ENCODE peak calls at places on chromosome 4, in nine cellular contexts. O, U, M, F, T, J, L, Q and W are unnamed samples.

GRCh38 chr4:185774815-185775684 is 36.9 kb downstream of the SORBS2 start:
- DNase-seq in O (no peak), M (no peak), U (peak; percentile 34), Q (no peak), L (peak; percentile 82), F (no peak), T (no peak), J (peak; percentile 89), W (no peak)

GRCh38 chr4:144594471-144594986 is 51.4 kb upstream of the HHIP start:
- DNase-seq in J (no peak), T (no peak), F (no peak), M (no peak), L (no peak), O (no peak), U (no peak), Q (no peak), W (no peak)

GRCh38 chr4:125042031-125042430 is 272.7 kb upstream of the FAT4 start:
- DNase-seq in Q (no peak), O (no peak), T (no peak), M (no peak), J (peak; percentile 89), U (no peak), L (no peak), F (no peak), W (no peak)

GRCh38 chr4:84750260-84750955 is 167.5 kb downstream of the CDS1 start:
- DNase-seq in L (peak; percentile 67), M (peak; percentile 53), Q (no peak), J (peak; percentile 19), O (peak; percentile 11), T (no peak), U (peak; percentile 72), F (no peak), W (no peak)

GRCh38 chr4:15428611-15429010 is 778 bp downstream of the C1QTNF7 start:
- DNase-seq in F (no peak), L (no peak), T (no peak), U (no peak), J (no peak), Q (peak; percentile 10), M (no peak), O (no peak), W (no peak)

GRCh38 chr4:18007625-18008024 is 13.9 kb downstream of the LCORL start:
- DNase-seq in M (peak; percentile 14), L (no peak), U (no peak), T (no peak), Q (no peak), F (no peak), O (no peak), J (no peak), W (no peak)

GRCh38 chr4:84681488-84682274 is 98.8 kb downstream of the CDS1 start:
- DNase-seq in T (no peak), M (peak; percentile 7), J (peak; percentile 89), O (no peak), F (no peak), L (peak; percentile 78), U (peak; percentile 32), Q (peak; percentile 37), W (no peak)

GRCh38 chr4:8468746-8469535 is 28.4 kb downstream of the TRMT44 start:
- DNase-seq in F (peak; percentile 55), J (peak; percentile 8), O (peak; percentile 52), U (peak; percentile 84), L (peak; percentile 79), T (no peak), M (peak; percentile 42), Q (peak; percentile 55), W (peak; percentile 54)

GRCh38 chr4:123479944-123480343 is 83.3 kb downstream of the SPRY1 start:
- DNase-seq in F (no peak), T (no peak), J (no peak), L (peak; percentile 12), U (peak; percentile 65), Q (no peak), M (no peak), O (no peak), W (no peak)

GRCh38 chr4:94480362-94480951 is 28.7 kb downstream of the PDLIM5 start:
- DNase-seq in Q (no peak), O (no peak), M (no peak), T (no peak), F (no peak), J (no peak), L (no peak), U (no peak), W (no peak)

GRCh38 chr4:189202869-189203271 is 737.8 kb upstream of the FRG1 start:
- DNase-seq in L (peak; percentile 48), O (no peak), U (peak; percentile 32), J (peak; percentile 8), F (no peak), T (no peak), M (no peak), Q (no peak), W (no peak)

GRCh38 chr4:114417214-114417613 is 181.4 kb upstream of the UGT8 start:
- DNase-seq in M (no peak), F (no peak), J (no peak), T (no peak), L (no peak), Q (no peak), O (no peak), U (peak; percentile 18), W (no peak)

GRCh38 chr4:24752140-24752539 is 43.2 kb upstream of the SOD3 start:
- DNase-seq in L (no peak), Q (no peak), J (no peak), O (no peak), F (no peak), T (no peak), U (no peak), M (no peak), W (no peak)

DNA sequence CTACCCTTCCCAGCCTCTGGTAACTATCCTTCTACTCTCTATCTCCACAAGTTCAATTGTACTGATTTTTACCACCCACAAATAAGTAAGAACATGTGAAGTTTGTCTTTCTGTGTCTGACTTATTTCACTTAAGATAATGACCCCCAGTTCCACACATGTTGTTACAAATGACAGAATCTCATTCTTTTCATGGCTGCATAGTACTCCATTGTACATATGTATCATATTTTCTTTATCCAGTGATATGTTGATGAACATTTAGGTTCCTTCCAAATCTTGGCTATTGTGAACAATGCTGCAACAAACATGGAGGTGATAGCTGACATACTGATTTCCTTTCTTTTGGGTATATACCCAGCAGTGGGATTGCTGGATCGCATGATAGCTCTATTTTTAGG is 27.7 kb downstream of the GSX2 start:
- DNase-seq in T (no peak), Q (no peak), M (no peak), O (no peak), U (no peak), J (no peak), L (no peak), F (no peak), W (no peak)
- H3K4me3 ChIP-seq in T (no peak overlapping the region), Q (no peak overlapping the region), M (no peak overlapping the region), O (no peak overlapping the region), U (no peak overlapping the region), J (no peak overlapping the region), L (no peak overlapping the region), F (no peak overlapping the region), W (no peak overlapping the region)

GRCh38 chr4:2469192-2469984 is 482 bp downstream of the RNF4 start:
- DNase-seq in U (peak; percentile 66), F (peak; percentile 85), O (peak; percentile 18), L (peak; percentile 63), T (no peak), J (no peak), Q (peak; percentile 72), M (peak; percentile 84), W (peak; percentile 34)

GRCh38 chr4:2468464-2469191 is at the start of gene RNF4:
- DNase-seq in F (peak; percentile 97), J (peak; percentile 94), M (peak; percentile 98), Q (peak; percentile 98), T (peak; percentile 99), U (peak; percentile 97), L (peak; percentile 99), O (peak; percentile 92), W (peak; percentile 97)

DNA sequence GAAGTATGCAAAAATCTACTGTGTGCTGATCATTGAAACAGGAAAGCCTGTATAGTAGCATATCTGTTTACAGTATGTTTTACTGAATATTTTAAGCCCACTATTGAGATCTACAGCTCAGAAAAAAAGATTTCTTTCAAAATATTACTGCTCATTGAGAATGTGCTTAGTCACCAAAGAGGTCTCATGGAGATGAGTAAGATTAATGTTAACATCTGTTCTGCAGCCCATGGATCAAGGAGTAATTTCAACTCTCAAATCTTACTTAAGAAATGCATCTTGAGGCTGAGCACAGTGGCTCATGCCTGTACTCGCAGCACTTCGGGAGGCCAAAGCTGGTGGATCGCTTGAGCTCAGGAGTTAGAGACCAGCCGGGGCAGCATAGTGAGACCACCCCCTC is 3.3 kb downstream of the RNF4 start:
- DNase-seq in L (peak; percentile 79), T (no peak), U (no peak), M (no peak), F (no peak), O (no peak), J (peak; percentile 21), Q (no peak), W (no peak)
- H3K36me3 ChIP-seq in L (peaks cover 11% of the 10 kb centered on the region), T (peaks cover 16% of the 10 kb centered on the region), U (peaks cover 5% of the 10 kb centered on the region), M (peaks cover 14% of the 10 kb centered on the region), F (peaks cover 15% of the 10 kb centered on the region), O (peaks cover 62% of the 10 kb centered on the region), J (peaks cover 8% of the 10 kb centered on the region), Q (no peaks in the 10 kb centered on the region), W (no peaks in the 10 kb centered on the region)

DNA sequence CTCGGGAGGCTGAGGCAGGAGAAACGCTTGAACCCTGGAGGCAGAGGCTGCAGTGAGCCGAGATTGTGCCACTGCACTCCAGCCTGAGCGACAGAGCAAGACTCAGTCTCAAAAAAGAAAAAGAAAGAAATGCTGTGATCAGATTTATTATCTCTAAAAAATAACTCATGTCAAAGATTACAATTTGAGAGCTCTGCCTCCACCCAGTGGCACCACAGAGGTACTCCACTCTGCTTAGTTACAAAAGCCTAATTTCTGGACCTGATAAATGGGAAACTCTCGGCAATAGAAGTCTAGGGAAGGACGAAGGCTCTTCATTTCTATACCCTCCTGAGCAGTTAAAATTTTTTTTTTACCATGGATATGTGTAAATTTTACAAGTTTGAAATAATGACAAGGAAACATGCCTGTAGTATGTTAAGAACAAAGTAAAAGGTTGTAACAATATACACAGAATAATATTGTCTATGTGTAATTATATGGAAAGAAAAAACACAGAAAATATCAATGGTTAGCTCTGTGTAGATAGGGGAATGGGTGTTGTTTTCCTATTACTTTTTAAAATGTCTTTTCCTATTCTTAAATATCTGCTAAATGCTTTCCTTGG is 149.8 kb downstream of the STIM2 start:
- DNase-seq in Q (peak; percentile 63), F (peak; percentile 64), L (peak; percentile 81), U (peak; percentile 79), T (no peak), M (peak; percentile 54), J (peak; percentile 38), O (peak; percentile 15), W (peak; percentile 36)
- H3K4me1 ChIP-seq in Q (peaks cover 39% of the 10 kb centered on the region), F (no peaks in the 10 kb centered on the region), L (peaks cover 48% of the 10 kb centered on the region), U (peaks cover 5% of the 10 kb centered on the region), T (peaks cover 2% of the 10 kb centered on the region), M (peaks cover 12% of the 10 kb centered on the region), J (peaks cover 22% of the 10 kb centered on the region), O (no peaks in the 10 kb centered on the region), W (no peaks in the 10 kb centered on the region)

GRCh38 chr4:153518001-153518400 is 51.8 kb downstream of the TMEM131L start:
- DNase-seq in U (no peak), M (no peak), Q (no peak), F (no peak), T (no peak), O (no peak), L (no peak), J (no peak), W (no peak)
- H3K4me3 ChIP-seq in U (no peak overlapping the region), M (no peak overlapping the region), Q (no peak overlapping the region), F (no peak overlapping the region), T (no peak overlapping the region), O (no peak overlapping the region), L (no peak overlapping the region), J (no peak overlapping the region), W (no peak overlapping the region)